ENCODE peak calls at places on chromosomes 5 and 9, in five cellular contexts. F is K562, Z is A549, X is SK-N-SH, M is GM12878. C is an unnamed sample.

GRCh38 chr9:79014929-79015699 is 556.7 kb upstream of the TLE4 start:
- DNase-seq in Z (no peak), F (no peak), X (no peak), M (no peak), C (no peak)

GRCh38 chr5:161030219-161030618 is 178.2 kb upstream of the ATP10B start:
- DNase-seq in F (no peak), M (no peak), X (no peak), Z (no peak), C (no peak)

GRCh38 chr9:101995231-101995630 is 256.8 kb upstream of the GRIN3A start:
- DNase-seq in M (no peak), Z (peak; percentile 2), X (no peak), F (no peak), C (no peak)

GRCh38 chr5:146568161-146568560 is 52.2 kb upstream of the GPR151 start:
- DNase-seq in F (no peak), M (no peak), X (no peak), Z (no peak), C (no peak)

GRCh38 chr5:174245506-174245905 is 200.0 kb downstream of the NSG2 start:
- DNase-seq in X (no peak), M (no peak), Z (no peak), F (no peak), C (no peak)

GRCh38 chr5:71695069-71695468 is 24.0 kb upstream of the CARTPT start:
- DNase-seq in X (no peak), Z (no peak), M (no peak), F (no peak), C (no peak)

GRCh38 chr5:5933651-5934050 is 444.7 kb downstream of the MED10 start:
- DNase-seq in F (no peak), M (no peak), X (no peak), Z (no peak), C (no peak)

GRCh38 chr5:43780586-43780985 is 177.6 kb downstream of the NNT start:
- DNase-seq in F (no peak), X (no peak), M (no peak), Z (no peak), C (peak; percentile 75)

GRCh38 chr5:71586052-71586940 is 844 bp upstream of the MCCC2 start:
- DNase-seq in Z (no peak), X (peak; percentile 73), M (peak; percentile 23), F (peak; percentile 85), C (peak; percentile 11)

GRCh38 chr9:115524467-115525059 is 406.6 kb upstream of the TNC start:
- DNase-seq in Z (peak; percentile 38), M (no peak), F (peak; percentile 7), X (peak; percentile 44), C (peak; percentile 77)

GRCh38 chr5:4208996-4209395 is 613.4 kb downstream of the IRX1 start:
- DNase-seq in M (no peak), Z (no peak), X (no peak), F (no peak), C (no peak)

GRCh38 chr5:20286512-20286911 is 298.5 kb upstream of the CDH18 start:
- DNase-seq in M (no peak), F (no peak), X (no peak), Z (peak; percentile 22), C (peak; percentile 58)

GRCh38 chr5:32346869-32347268 is 34.1 kb upstream of the MTMR12 start:
- DNase-seq in Z (no peak), F (no peak), X (no peak), M (no peak), C (no peak)

GRCh38 chr9:114671605-114672004 is 10.4 kb downstream of the TEX48 start:
- DNase-seq in F (no peak), Z (no peak), M (no peak), X (no peak), C (no peak)

GRCh38 chr5:144467795-144468194 is 297.1 kb downstream of the KCTD16 start:
- DNase-seq in X (peak; percentile 20), F (no peak), Z (peak; percentile 9), M (no peak), C (peak; percentile 56)

GRCh38 chr5:51977014-51977413 is 593.8 kb downstream of the ISL1 start:
- DNase-seq in F (no peak), M (no peak), X (no peak), Z (no peak), C (no peak)

GRCh38 chr9:111621895-111622480 is 9.1 kb upstream of the DNAJC25 start:
- DNase-seq in M (no peak), F (peak; percentile 35), X (peak; percentile 64), Z (peak; percentile 49), C (peak; percentile 64)

GRCh38 chr9:91433180-91433579 is 9.5 kb upstream of the NFIL3 start:
- DNase-seq in M (no peak), Z (peak; percentile 68), X (peak; percentile 30), F (no peak), C (peak; percentile 98)

GRCh38 chr9:16509946-16510504 is 360.4 kb downstream of the BNC2 start:
- DNase-seq in Z (no peak), X (no peak), F (no peak), M (no peak), C (peak; percentile 81)

GRCh38 chr5:133523013-133523658 is 89.2 kb downstream of the FSTL4 start:
- DNase-seq in X (no peak), F (no peak), Z (no peak), M (no peak), C (no peak)

DNA sequence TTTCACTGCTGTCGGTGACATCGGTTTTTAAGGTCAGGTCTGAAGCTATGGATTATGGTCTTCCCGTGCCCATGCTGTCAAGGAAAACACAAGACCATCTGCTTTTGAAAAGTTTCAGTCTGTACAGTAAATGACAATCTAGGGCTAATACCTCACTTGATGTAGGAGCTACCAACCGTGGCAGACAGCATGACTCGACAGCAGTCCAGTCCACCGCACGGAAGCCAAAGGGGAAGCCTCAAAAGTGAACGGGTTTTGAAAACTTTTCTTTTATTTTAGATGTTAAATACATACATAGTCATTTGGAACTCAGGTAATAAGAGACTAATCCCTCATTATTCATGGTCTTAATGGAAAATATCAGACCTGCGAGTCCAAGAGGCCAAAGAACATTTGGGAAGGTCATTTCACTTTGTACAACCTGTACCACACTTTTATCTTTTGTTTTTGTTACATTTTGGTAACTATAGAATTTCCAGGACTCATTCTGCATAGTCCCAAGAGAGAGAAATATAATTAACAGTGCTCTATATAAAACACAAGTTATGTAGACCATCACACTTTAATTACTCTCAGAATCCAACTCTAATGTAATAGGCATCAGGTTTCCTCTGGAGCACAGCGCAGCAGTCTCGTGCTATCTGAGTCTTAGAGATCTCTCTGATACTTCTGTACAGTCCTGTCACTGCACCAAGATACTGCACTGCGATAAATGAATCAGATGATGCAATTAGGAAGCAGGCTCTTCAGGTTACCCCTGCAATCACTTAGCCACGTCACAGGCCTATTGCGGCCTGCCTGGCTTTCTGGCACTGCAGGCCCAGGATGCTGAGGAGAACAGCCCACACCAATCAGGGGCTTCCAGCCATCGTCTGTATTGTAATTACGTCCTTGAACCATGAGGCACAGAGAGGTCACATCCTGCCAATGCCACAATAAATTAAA is 184.8 kb downstream of the FANCC start:
- DNase-seq in F (no peak), X (peak; percentile 90), Z (no peak), M (no peak), C (no peak)
- TF ChIP-seq RCOR1 in F (no peak), X (peak; percentile 99), Z (no peak), M (no peak), C (no peak)

GRCh38 chr5:122144236-122144635 is 14.9 kb downstream of the ZNF474 start:
- DNase-seq in X (no peak), M (no peak), Z (no peak), F (no peak), C (peak; percentile 52)
- TF ChIP-seq RCOR1 in X (no peak), M (no peak), Z (no peak), F (no peak), C (no peak)

GRCh38 chr5:171724771-171725609 is 60.6 kb upstream of the SMIM23 start:
- DNase-seq in M (no peak), Z (no peak), X (peak; percentile 41), F (no peak), C (no peak)
- TF ChIP-seq RCOR1 in M (no peak), Z (no peak), X (no peak), F (no peak), C (no peak)

GRCh38 chr5:147782053-147783028 is at the start of gene JAKMIP2:
- DNase-seq in M (peak; percentile 7), F (peak; percentile 10), X (peak; percentile 88), Z (no peak), C (peak; percentile 1)

GRCh38 chr5:147784596-147784995 is 2.1 kb upstream of the JAKMIP2 start:
- DNase-seq in Z (no peak), F (no peak), M (no peak), X (no peak), C (no peak)

GRCh38 chr5:147788023-147788422 is 5.5 kb upstream of the JAKMIP2 start:
- DNase-seq in X (no peak), M (no peak), Z (no peak), F (no peak), C (no peak)

GRCh38 chr5:147789820-147790219 is 7.3 kb upstream of the JAKMIP2 start:
- DNase-seq in X (no peak), M (no peak), F (no peak), Z (no peak), C (no peak)

GRCh38 chr5:147786115-147786514 is 3.6 kb upstream of the JAKMIP2 start:
- DNase-seq in X (no peak), M (no peak), Z (no peak), F (no peak), C (no peak)
- TF ChIP-seq RCOR1 in X (no peak), M (no peak), Z (no peak), F (no peak), C (no peak)

GRCh38 chr5:135149229-135149955 is 115.4 kb upstream of the PITX1 start:
- DNase-seq in M (no peak), X (no peak), F (no peak), Z (no peak), C (no peak)

GRCh38 chr5:135150767-135151166 is 116.7 kb upstream of the PITX1 start:
- DNase-seq in M (no peak), Z (no peak), X (no peak), F (no peak), C (no peak)

GRCh38 chr5:135145985-135146384 is 112.0 kb upstream of the PITX1 start:
- DNase-seq in Z (no peak), M (no peak), F (no peak), X (no peak), C (no peak)

GRCh38 chr5:135149956-135150723 is 116.1 kb upstream of the PITX1 start:
- DNase-seq in Z (no peak), F (no peak), X (no peak), M (no peak), C (no peak)

DNA sequence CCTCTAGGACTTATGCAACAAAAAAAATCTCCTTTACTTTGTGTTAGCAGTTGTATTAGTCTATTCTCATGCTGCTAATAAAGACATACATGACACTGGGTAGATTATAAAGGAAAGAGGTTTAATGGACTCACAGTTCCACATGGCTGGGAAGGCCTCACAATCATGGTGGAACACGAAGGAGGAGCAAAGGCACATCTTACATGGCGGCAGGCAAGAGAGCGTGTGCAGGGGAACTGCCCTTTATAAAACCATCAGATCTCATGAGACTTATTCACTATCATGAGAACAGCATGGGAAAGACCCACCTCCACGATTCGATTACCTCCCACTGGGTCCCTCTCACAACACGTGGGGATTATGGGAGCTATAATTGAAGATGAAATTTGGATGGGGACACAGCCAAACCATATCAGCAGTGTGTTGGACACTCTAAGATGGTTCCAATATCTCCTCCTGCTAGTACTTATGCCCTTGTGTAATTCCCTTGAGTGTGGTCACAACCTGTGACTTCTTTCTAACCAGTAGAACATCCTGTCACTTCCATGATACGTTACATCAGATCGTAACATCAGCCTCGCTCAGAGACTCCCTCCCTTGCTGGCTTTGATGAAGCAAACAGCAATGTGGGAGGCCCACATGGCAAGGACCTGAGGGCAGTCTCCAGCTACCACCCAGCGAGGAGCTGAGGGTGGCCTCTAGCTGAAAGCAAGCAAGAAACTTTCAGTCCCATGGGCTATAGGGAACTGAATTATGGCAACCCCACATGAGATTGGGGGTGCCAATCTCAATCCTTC is 113.5 kb upstream of the PITX1 start:
- DNase-seq in F (no peak), X (no peak), Z (no peak), M (no peak), C (no peak)
- TF ChIP-seq RCOR1 in F (no peak), X (no peak), Z (no peak), M (no peak), C (no peak)

GRCh38 chr5:1017691-1018455 is 9.3 kb downstream of the NKD2 start:
- DNase-seq in X (no peak), F (no peak), Z (no peak), M (no peak), C (no peak)
- TF ChIP-seq RCOR1 in X (no peak), F (no peak), Z (no peak), M (no peak), C (no peak)